ENCODE peak calls at places on chromosome 14, in four cellular contexts. K, O, C and B are unnamed samples.

GRCh38 chr14:72677664-72678063 is 216.2 kb downstream of the DPF3 start:
- DNase-seq in C (no peak), O (no peak), K (no peak), B (no peak)

GRCh38 chr14:98548071-98548686 is 723.8 kb downstream of the BCL11B start:
- DNase-seq in C (no peak), K (no peak), O (no peak), B (no peak)

GRCh38 chr14:26622611-26623010 is 24.8 kb upstream of the NOVA1 start:
- DNase-seq in K (no peak), C (no peak), O (no peak), B (no peak)

GRCh38 chr14:34775922-34776321 is 61.5 kb upstream of the CFL2 start:
- DNase-seq in K (peak; percentile 27), O (no peak), C (no peak), B (no peak)

GRCh38 chr14:96176275-96176674 is 28.4 kb upstream of the BDKRB2 start:
- DNase-seq in O (no peak), K (no peak), C (no peak), B (no peak)

GRCh38 chr14:36224176-36224575 is 47.7 kb upstream of the PTCSC3 start:
- DNase-seq in O (no peak), C (no peak), K (no peak), B (no peak)

GRCh38 chr14:24368215-24368561 is 204 bp downstream of the NFATC4 start:
- DNase-seq in K (no peak), O (no peak), C (no peak), B (no peak)

GRCh38 chr14:56195219-56195618 is 77.0 kb downstream of the PELI2 start:
- DNase-seq in K (no peak), C (no peak), O (no peak), B (no peak)

GRCh38 chr14:104865069-104865630 is at the start of gene CEP170B:
- DNase-seq in O (peak; percentile 85), C (peak; percentile 71), K (no peak), B (peak; percentile 87)

GRCh38 chr14:33484264-33484663 is 466.6 kb downstream of the EGLN3 start:
- DNase-seq in O (peak; percentile 26), K (no peak), C (no peak), B (no peak)

GRCh38 chr14:80271389-80271788 is 60.1 kb upstream of the DIO2 start:
- DNase-seq in C (no peak), O (no peak), K (no peak), B (no peak)

GRCh38 chr14:80278293-80279037 is 67.2 kb upstream of the DIO2 start:
- DNase-seq in K (no peak), O (no peak), C (no peak), B (no peak)

GRCh38 chr14:80269338-80269935 is 58.1 kb upstream of the DIO2 start:
- DNase-seq in K (no peak), O (no peak), C (no peak), B (no peak)

GRCh38 chr14:80275208-80275850 is 64.0 kb upstream of the DIO2 start:
- DNase-seq in K (no peak), O (no peak), C (no peak), B (no peak)
- TF ChIP-seq POLR2AphosphoS5 in K (no peak), O (no peak), C (no peak), B (no peak)

DNA sequence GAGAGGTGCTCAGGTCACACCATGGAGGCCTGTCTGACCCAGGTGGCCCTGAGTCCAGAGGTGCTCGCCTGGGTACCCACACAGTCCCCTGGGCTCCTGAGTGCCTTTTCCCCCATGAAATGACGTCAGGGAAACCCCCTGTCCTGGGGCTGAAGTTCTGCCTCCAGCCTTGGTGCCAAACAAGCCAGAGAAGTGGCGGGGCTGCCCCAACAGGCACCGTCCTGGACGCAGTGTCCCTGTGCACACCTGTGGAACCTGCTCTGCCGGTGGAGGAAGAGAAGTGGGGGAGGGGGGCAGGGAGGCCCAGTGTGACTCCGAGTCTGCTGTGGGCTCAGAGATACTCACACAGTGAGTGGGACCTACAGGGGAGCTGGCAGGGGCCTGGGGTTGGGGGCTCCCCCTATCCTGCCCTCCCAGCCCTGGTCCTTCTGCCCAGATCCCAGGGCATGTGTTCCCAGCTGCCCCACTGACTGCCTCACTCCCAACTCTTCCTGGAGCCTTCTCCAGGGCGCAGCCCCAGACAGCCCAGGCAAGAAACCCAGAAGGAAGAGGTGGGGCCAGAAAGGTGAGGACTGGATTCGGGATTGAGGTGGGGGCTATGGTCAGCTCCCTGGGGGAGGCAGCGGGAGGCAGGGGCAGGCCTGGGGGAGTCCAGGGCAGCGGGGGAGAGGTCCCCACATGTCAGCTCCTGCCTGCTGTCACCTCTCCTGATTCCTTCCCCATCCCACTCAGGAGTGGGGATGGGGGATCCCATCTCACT is 24.8 kb downstream of the CCDC85C start:
- DNase-seq in O (no peak), C (no peak), K (no peak), B (no peak)
- TF ChIP-seq POLR2A in O (no peak), C (no peak), K (no peak), B (no peak)

DNA sequence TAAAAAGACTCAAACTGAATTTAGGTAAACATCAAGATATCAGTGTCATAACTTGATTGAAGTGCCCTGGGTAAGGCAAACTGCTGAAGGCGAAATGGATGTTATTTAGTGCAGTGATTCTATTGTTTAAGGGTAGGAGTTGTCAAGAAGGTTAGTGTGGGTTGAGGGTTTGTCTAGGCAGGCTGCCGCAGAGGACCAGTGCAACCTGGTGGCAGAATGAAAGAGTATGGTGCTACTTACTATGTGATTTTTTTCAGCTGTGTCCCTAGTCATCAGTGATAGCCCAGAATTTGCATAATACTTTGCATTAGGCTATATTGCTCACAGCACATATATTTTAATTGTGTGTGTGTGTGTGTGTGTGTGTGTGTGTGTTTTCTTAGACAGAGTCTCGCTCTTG is 1127.0 kb downstream of the GALC start:
- DNase-seq in C (no peak), K (no peak), O (no peak), B (no peak)
- TF ChIP-seq TAF1 in C (no peak), K (no peak), O (no peak), B (no peak)

DNA sequence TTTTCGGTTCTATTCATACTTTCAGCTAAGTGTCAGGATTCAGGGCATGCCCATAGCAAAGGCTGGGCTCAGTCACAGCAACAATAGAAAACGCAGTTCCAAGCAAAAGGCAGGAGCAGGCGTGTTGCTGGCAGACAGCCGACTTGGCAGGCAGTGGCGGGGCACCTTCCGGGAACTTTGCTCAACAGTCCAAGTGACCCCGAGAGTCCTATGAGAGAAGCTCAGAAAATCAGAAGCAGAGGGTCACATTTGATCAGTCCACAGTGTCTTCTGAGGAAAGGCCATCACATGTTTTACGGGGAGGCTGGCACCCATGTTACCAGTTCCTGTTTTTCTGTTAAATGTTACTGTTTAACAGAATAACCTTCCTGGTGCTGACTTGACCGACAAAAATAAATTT is 115.0 kb downstream of the DACT1 start:
- DNase-seq in O (no peak), K (peak; percentile 18), C (no peak), B (no peak)
- TF ChIP-seq POLR2AphosphoS5 in O (no peak), K (no peak), C (no peak), B (no peak)

GRCh38 chr14:77123381-77124344 is 17.9 kb downstream of the ZDHHC22 start:
- DNase-seq in K (no peak), O (no peak), C (no peak), B (no peak)
- TF ChIP-seq POLR2A in K (no peak), O (no peak), C (no peak), B (no peak)

GRCh38 chr14:57559561-57559960 is 65.9 kb upstream of the CCDC198 start:
- DNase-seq in C (no peak), K (no peak), O (no peak), B (no peak)
- TF ChIP-seq TAF1 in C (no peak), K (no peak), O (no peak), B (no peak)

GRCh38 chr14:21557084-21557901 is 22.6 kb downstream of the OR10G3 start:
- DNase-seq in K (peak; percentile 99), C (no peak), O (peak; percentile 52), B (peak; percentile 31)
- TF ChIP-seq POLR2AphosphoS5 in K (no peak), C (no peak), O (no peak), B (no peak)

GRCh38 chr14:74493343-74494261 is at the start of gene ISCA2:
- DNase-seq in C (peak; percentile 97), K (peak; percentile 98), O (peak; percentile 96), B (peak; percentile 95)
- TF ChIP-seq POLR2A in C (peak; percentile 74), K (peak; percentile 69), O (peak; percentile 79), B (peak; percentile 71)